ENCODE peak calls at places on chromosomes 5 and 9, in ten cellular contexts. S is stimulated activated effector memory CD8-positive, alpha-beta T cell treated with anti-CD3 and anti-CD28 coated beads, Interleukin-12 subunit alpha, Interleukin-12 subunit beta, amount 100 ng/mL, for 72 hours; Z is H9; J is activated naive CD4-positive, alpha-beta T cell; X is stimulated activated CD4-positive, alpha-beta T cell treated with anti-CD3 and anti-CD28 coated beads, Interleukin-12 subunit alpha, Interleukin-12 subunit beta, amount 100 ng/mL, for 24 hours; K is RPMI7951; U is skeletal muscle cell; W is NCI-H69; A is EH; V is activated CD4-positive, CD25-positive, alpha-beta regulatory T cell treated with anti-CD3 and anti-CD28 coated beads, Interleukin-2, amount 50 U/mL, for 72 hours. R is an unnamed sample.
A peak's percentile ranks its signal among the peaks of the same experiment; 100 is the strongest.

GRCh38 chr9:13278368-13279246 is 885 bp downstream of the MPDZ start:
- DNase-seq in S (no peak), Z (peak; percentile 64), J (no peak), X (no peak), K (peak; percentile 61), U (no peak), W (peak; percentile 96), A (peak; percentile 77), V (no peak), R (peak; percentile 89)

GRCh38 chr5:79173626-79174025 is 62.0 kb downstream of the BHMT start:
- DNase-seq in S (no peak), Z (no peak), J (no peak), X (no peak), K (no peak), U (no peak), W (peak; percentile 84), A (no peak), V (no peak), R (no peak)

GRCh38 chr5:71695561-71695960 is 23.5 kb upstream of the CARTPT start:
- DNase-seq in S (no peak), Z (no peak), J (no peak), X (no peak), K (no peak), U (no peak), W (peak; percentile 25), A (peak; percentile 9), V (no peak), R (no peak)

GRCh38 chr5:10353241-10354047 is at the start of gene MARCHF6:
- DNase-seq in S (peak; percentile 87), Z (peak; percentile 96), J (peak; percentile 96), X (peak; percentile 94), K (peak; percentile 88), U (peak; percentile 67), W (peak; percentile 99), A (peak; percentile 92), V (peak; percentile 94), R (peak; percentile 88)

GRCh38 chr9:34219421-34219820 is 40.6 kb downstream of the UBAP1 start:
- DNase-seq in S (no peak), Z (no peak), J (no peak), X (no peak), K (no peak), U (no peak), W (no peak), A (no peak), V (no peak), R (no peak)

GRCh38 chr9:4225291-4226119 is 74.4 kb downstream of the GLIS3 start:
- DNase-seq in S (no peak), Z (no peak), J (no peak), X (no peak), K (peak; percentile 85), U (peak; percentile 73), W (no peak), A (peak; percentile 97), V (no peak), R (peak; percentile 93)

GRCh38 chr5:158538506-158539074 is 561.1 kb downstream of the EBF1 start:
- DNase-seq in S (no peak), Z (peak; percentile 39), J (no peak), X (no peak), K (no peak), U (no peak), W (no peak), A (no peak), V (no peak), R (no peak)

GRCh38 chr5:78985407-78986223 is 505 bp upstream of the ARSB start:
- DNase-seq in S (peak; percentile 38), Z (peak; percentile 46), J (no peak), X (peak; percentile 43), K (peak; percentile 81), U (no peak), W (peak; percentile 62), A (peak; percentile 70), V (peak; percentile 54), R (peak; percentile 26)

GRCh38 chr9:92607088-92607487 is 62.8 kb downstream of the IPPK start:
- DNase-seq in S (no peak), Z (no peak), J (no peak), X (no peak), K (no peak), U (peak; percentile 69), W (peak; percentile 69), A (peak; percentile 75), V (no peak), R (peak; percentile 89)

R was measured in cardiac fibroblast.